ENCODE peak calls at places on chromosomes 12 and 14, in six cellular contexts. Q, N, G, C, A and Y are unnamed samples.

GRCh38 chr12:109393437-109394345 is 46.0 kb downstream of the MYO1H start:
- DNase-seq in C (peak; percentile 39), G (peak; percentile 76), Q (no peak), A (no peak), N (peak; percentile 68), Y (peak; percentile 64)

GRCh38 chr14:50944647-50945413 is 547 bp upstream of the PYGL start:
- DNase-seq in N (peak; percentile 83), G (peak; percentile 55), A (peak; percentile 73), C (no peak), Q (peak; percentile 52), Y (no peak)

GRCh38 chr12:65094722-65095121 is 26.4 kb downstream of the WIF1 start:
- DNase-seq in C (no peak), Q (no peak), G (no peak), N (no peak), A (no peak), Y (no peak)

GRCh38 chr12:98725481-98726247 is 80.6 kb downstream of the APAF1 start:
- DNase-seq in N (no peak), Q (no peak), A (no peak), G (peak; percentile 70), C (no peak), Y (peak; percentile 42)

GRCh38 chr12:115770643-115771042 is 506.9 kb downstream of the MED13L start:
- DNase-seq in N (no peak), Q (no peak), C (no peak), A (no peak), G (no peak), Y (no peak)

GRCh38 chr12:77842430-77842829 is 11.7 kb downstream of the NAV3 start:
- DNase-seq in N (no peak), C (no peak), G (no peak), A (no peak), Q (no peak), Y (no peak)

GRCh38 chr12:79566452-79566851 is 124.3 kb downstream of the PAWR start:
- DNase-seq in A (no peak), G (peak; percentile 12), C (no peak), Q (no peak), N (no peak), Y (no peak)

GRCh38 chr12:6192604-6193380 is 7.4 kb upstream of the CD9 start:
- DNase-seq in A (no peak), C (no peak), G (no peak), Q (no peak), N (no peak), Y (no peak)

GRCh38 chr12:89319111-89319510 is 33.2 kb downstream of the DUSP6 start:
- DNase-seq in Q (no peak), A (no peak), C (no peak), G (peak; percentile 66), N (no peak), Y (no peak)

GRCh38 chr12:75986001-75986739 is 45.4 kb downstream of the PHLDA1 start:
- DNase-seq in A (no peak), G (no peak), Q (no peak), N (no peak), C (no peak), Y (peak; percentile 15)

GRCh38 chr14:75422169-75422568 is 5.7 kb upstream of the JDP2 start:
- DNase-seq in A (no peak), Q (no peak), C (no peak), G (no peak), N (no peak), Y (no peak)

GRCh38 chr14:68359862-68360552 is 432.9 kb downstream of the ZFP36L1 start:
- DNase-seq in A (peak; percentile 75), G (peak; percentile 53), Q (peak; percentile 55), C (peak; percentile 37), N (peak; percentile 78), Y (peak; percentile 37)

DNA sequence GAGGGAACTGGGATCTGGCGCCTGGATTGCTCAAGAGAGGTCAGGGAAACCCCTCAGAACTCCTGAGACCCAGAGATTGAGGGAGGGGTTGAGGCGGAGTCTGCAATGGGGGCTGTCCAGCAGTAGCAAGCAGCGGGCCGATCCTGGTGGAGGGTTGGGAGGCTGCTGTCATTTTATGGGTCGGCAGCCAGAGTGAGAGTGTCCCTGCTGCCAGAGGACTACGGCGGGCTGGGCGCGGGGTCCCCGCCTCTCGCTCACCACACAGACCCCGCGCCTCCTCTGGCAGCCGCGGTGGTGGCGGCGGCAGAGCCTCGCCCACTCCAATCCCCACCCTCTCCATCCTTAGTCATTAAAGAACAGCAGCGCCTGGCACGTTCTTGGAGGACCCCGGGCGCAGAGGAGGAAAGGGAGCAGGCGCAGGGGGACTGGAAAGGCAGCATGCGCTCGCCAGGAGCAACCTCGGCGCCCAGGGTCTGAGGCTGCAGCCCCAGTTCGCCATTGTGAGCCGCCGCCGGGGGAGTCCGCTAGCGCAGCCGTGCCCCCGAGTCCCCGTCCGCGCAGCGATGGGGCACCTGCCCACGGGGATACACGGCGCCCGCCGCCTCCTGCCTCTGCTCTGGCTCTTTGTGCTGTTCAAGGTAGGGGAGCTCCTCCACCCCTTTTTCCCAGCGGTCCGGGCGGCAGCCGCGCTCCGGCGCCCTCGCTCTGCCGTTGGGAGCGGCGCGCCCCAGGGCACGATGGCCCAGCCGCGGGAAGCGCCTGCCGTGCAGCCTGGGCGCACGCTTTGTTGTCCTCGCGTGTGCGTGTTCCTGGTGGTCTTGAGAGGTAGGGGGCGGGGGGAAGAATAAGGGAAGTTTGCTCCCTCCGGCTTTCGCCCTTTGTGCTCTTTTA is at the start of gene PTPRO:
- DNase-seq in N (no peak), C (no peak), Q (no peak), A (no peak), G (no peak), Y (no peak)
- TF ChIP-seq CTCF in N (no peak), C (no peak), Q (no peak), A (no peak), G (no peak), Y (no peak)

GRCh38 chr14:95872777-95873176 is 3.9 kb upstream of the TUNAR start:
- DNase-seq in G (no peak), N (no peak), Q (no peak), C (no peak), A (peak; percentile 35), Y (no peak)

GRCh38 chr14:95876769-95877490 is at the start of gene TUNAR:
- DNase-seq in A (no peak), Q (no peak), N (no peak), C (no peak), G (peak; percentile 14), Y (no peak)

GRCh38 chr14:95871531-95871930 is 5.1 kb upstream of the TUNAR start:
- DNase-seq in G (no peak), Q (no peak), N (no peak), C (no peak), A (peak; percentile 40), Y (no peak)

GRCh38 chr14:95877633-95878032 is 1.0 kb downstream of the TUNAR start:
- DNase-seq in G (no peak), N (no peak), C (no peak), A (no peak), Q (no peak), Y (no peak)

GRCh38 chr14:95875831-95876768 is 532 bp upstream of the TUNAR start:
- DNase-seq in A (no peak), C (no peak), G (no peak), Q (no peak), N (no peak), Y (no peak)
- H3K4me3 ChIP-seq in A (peak overlapping the region; percentile 31), C (peak overlapping the region; percentile 33), G (no peak overlapping the region), Q (peak overlapping the region; percentile 51), N (peak overlapping the region; percentile 42), Y (no peak overlapping the region)

GRCh38 chr14:55279384-55279783 is 8.2 kb downstream of the FBXO34 start:
- DNase-seq in Q (no peak), A (no peak), C (no peak), N (no peak), G (no peak), Y (peak; percentile 43)
- TF ChIP-seq CTCF in Q (no peak), A (no peak), C (no peak), N (no peak), G (no peak), Y (no peak)

GRCh38 chr12:67486671-67487070 is 161.9 kb upstream of the DYRK2 start:
- DNase-seq in G (no peak), C (no peak), Q (no peak), N (no peak), A (no peak), Y (no peak)
- H3K4me3 ChIP-seq in G (no peak overlapping the region), C (no peak overlapping the region), Q (no peak overlapping the region), N (no peak overlapping the region), A (no peak overlapping the region), Y (no peak overlapping the region)

DNA sequence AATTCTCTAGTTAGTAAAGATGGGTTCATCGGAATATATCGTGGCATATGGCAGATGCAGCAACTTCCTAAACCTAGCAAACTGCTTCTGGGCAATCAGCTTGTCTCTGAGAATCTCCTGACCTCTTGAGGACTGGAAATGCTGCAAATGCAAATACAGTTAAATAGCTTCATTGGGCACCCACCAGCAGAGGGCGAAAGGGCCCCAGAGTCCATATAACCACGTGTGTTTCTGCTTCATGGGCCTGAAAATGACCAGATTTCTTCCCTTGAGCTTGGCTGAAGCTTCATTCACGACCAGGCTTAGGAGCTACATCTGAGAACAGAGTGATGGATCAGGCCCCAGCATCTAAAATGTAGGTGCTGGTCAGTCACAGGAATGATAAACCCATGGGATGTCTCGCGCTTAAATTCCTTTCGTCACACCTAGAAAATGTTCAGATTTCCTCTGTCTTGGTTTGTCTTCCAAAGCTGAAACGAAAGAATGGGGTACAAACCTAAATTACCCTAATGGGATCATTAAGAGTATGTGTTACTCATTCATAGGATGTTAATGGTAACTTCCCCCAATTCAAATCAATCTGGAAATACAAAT is 1482.5 kb upstream of the TMEM132C start:
- DNase-seq in C (no peak), N (no peak), Q (no peak), G (peak; percentile 14), A (no peak), Y (peak; percentile 65)
- TF ChIP-seq CTCF in C (peak; percentile 56), N (no peak), Q (peak; percentile 59), G (peak; percentile 18), A (no peak), Y (peak; percentile 53)

GRCh38 chr12:120229071-120229582 is 28.2 kb upstream of the RPLP0 start:
- DNase-seq in G (no peak), A (no peak), N (peak; percentile 79), C (no peak), Q (no peak), Y (no peak)
- H3K4me3 ChIP-seq in G (no peak overlapping the region), A (no peak overlapping the region), N (peak overlapping the region; percentile 11), C (peak overlapping the region; percentile 26), Q (peak overlapping the region; percentile 47), Y (no peak overlapping the region)